ENCODE peak calls at places on chromosomes 5 and 9, in six cellular contexts. E is left lung, L is mammary epithelial cell, J is prostate gland, C is upper lobe of right lung, W is heart right ventricle. X is an unnamed sample. For H3K4me1, the result is how much of the 10 kb centered on the place peaks cover.

GRCh38 chr5:126967808-126968466 is 62.4 kb downstream of the MARCHF3 start:
- DNase-seq in E (no peak), L (no peak), J (no peak), C (no peak), W (no peak), X (no peak)

GRCh38 chr9:95102572-95102971 is 214.9 kb downstream of the FANCC start:
- DNase-seq in E (no peak), L (no peak), J (no peak), C (no peak), W (no peak), X (peak)

GRCh38 chr5:134511796-134512660 is 13.4 kb upstream of the JADE2 start:
- DNase-seq in E (peak), L (peak), J (no peak), C (peak), W (peak), X (peak)

GRCh38 chr9:134776080-134776796 is 104.4 kb upstream of the FCN2 start:
- DNase-seq in E (no peak), L (no peak), J (no peak), C (no peak), W (no peak), X (no peak)

GRCh38 chr5:56314536-56314935 is 81.4 kb upstream of the ANKRD55 start:
- DNase-seq in E (no peak), L (no peak), J (no peak), C (no peak), W (no peak), X (peak)

GRCh38 chr5:75275147-75275546 is 38.5 kb upstream of the ANKRD31 start:
- DNase-seq in E (no peak), L (no peak), J (no peak), C (no peak), W (no peak), X (no peak)

GRCh38 chr5:57932761-57933160 is 450.1 kb upstream of the ACTBL2 start:
- DNase-seq in E (no peak), L (peak), J (no peak), C (no peak), W (no peak), X (no peak)

GRCh38 chr5:142871056-142871879 is 101.1 kb downstream of the ARHGAP26 start:
- DNase-seq in E (no peak), L (peak), J (peak), C (no peak), W (no peak), X (peak)

GRCh38 chr9:68560131-68560844 is 19.6 kb upstream of the TMEM252 start:
- DNase-seq in E (peak), L (no peak), J (no peak), C (peak), W (peak), X (peak)

GRCh38 chr5:76804266-76804665 is 14.6 kb upstream of the F2RL1 start:
- DNase-seq in E (no peak), L (no peak), J (no peak), C (peak), W (no peak), X (no peak)

GRCh38 chr5:68730220-68731010 is 363.4 kb upstream of the SLC30A5 start:
- DNase-seq in E (no peak), L (peak), J (peak), C (no peak), W (peak), X (peak)

GRCh38 chr9:127920794-127921193 is 4.0 kb upstream of the ST6GALNAC4 start:
- DNase-seq in E (no peak), L (no peak), J (no peak), C (no peak), W (no peak), X (no peak)

GRCh38 chr9:134390537-134390936 is 64.3 kb downstream of the RXRA start:
- DNase-seq in E (no peak), L (no peak), J (no peak), C (no peak), W (no peak), X (no peak)

GRCh38 chr5:11394933-11395332 is 509.3 kb downstream of the CTNND2 start:
- DNase-seq in E (no peak), L (no peak), J (no peak), C (no peak), W (no peak), X (no peak)

GRCh38 chr5:127492854-127493738 is 24.3 kb upstream of the PRRC1 start:
- DNase-seq in E (no peak), L (peak), J (no peak), C (no peak), W (no peak), X (no peak)

GRCh38 chr5:157252741-157253465 is 13.0 kb upstream of the CYFIP2 start:
- DNase-seq in E (no peak), L (no peak), J (no peak), C (no peak), W (no peak), X (no peak)

GRCh38 chr5:97101189-97101910 is 41.1 kb downstream of the LIX1 start:
- DNase-seq in E (no peak), L (no peak), J (no peak), C (no peak), W (no peak), X (no peak)

GRCh38 chr5:121737120-121737519 is 114.6 kb upstream of the FTMT start:
- DNase-seq in E (no peak), L (no peak), J (no peak), C (no peak), W (no peak), X (no peak)

GRCh38 chr9:91408475-91408874 is 15.2 kb downstream of the NFIL3 start:
- DNase-seq in E (no peak), L (no peak), J (no peak), C (no peak), W (no peak), X (no peak)

DNA sequence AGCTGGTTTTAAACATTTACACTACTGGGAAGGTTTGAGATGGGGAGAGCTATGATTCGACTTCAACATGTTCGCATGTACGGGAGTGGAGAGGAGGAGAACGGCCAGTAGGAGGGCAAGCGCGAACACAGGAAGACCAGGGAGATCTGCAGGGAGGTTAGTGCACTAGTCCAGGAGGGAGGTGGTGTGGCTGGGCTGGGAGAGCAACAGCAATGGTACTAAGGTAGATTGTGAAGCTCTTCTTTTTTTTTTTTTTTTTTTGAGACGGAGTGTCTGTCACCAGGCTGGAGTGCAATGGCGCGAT is 16.6 kb downstream of the IER5L start:
- DNase-seq in E (no peak), L (no peak), J (no peak), C (no peak), W (no peak), X (no peak)
- H3K4me1 ChIP-seq in E (under half), L (under half), J (under half), C (under half), W (under half), X (under half)

GRCh38 chr5:172377438-172377837 is 76.9 kb downstream of the SH3PXD2B start:
- DNase-seq in E (no peak), L (no peak), J (no peak), C (no peak), W (no peak), X (no peak)

GRCh38 chr5:172374783-172375182 is 79.5 kb downstream of the SH3PXD2B start:
- DNase-seq in E (no peak), L (no peak), J (no peak), C (no peak), W (no peak), X (no peak)

GRCh38 chr5:172380261-172380991 is 73.9 kb downstream of the SH3PXD2B start:
- DNase-seq in E (no peak), L (no peak), J (no peak), C (no peak), W (no peak), X (no peak)

GRCh38 chr5:172379481-172379880 is 74.8 kb downstream of the SH3PXD2B start:
- DNase-seq in E (no peak), L (no peak), J (no peak), C (no peak), W (no peak), X (no peak)

DNA sequence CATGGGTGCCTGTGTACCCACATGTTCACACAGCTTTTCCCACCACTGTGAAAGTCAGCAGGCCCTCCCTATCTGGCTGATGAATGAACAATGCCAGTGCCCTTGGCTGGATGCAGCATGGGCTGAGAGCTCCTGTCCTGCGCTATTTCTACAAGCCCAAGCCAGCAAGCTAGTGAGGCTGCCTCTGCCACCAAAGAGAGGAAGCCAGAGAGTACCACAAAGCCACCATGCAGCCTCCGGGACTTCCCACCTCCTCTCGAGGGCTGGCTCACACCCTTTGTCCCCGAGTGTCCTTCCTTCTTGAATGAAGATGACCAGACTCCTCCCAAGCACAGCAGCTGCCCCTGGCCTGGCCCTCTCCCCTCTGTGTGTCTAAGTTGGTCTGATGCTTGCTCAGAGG is 76.5 kb downstream of the SH3PXD2B start:
- DNase-seq in E (no peak), L (no peak), J (no peak), C (no peak), W (no peak), X (no peak)
- H3K27ac ChIP-seq in E (no peak), L (no peak), J (no peak), C (no peak), W (no peak), X (no peak)

GRCh38 chr5:176531902-176532493 is 5.2 kb downstream of the RNF44 start:
- DNase-seq in E (no peak), L (no peak), J (no peak), C (no peak), W (no peak), X (no peak)
- H3K4me1 ChIP-seq in E (half or more), L (under half), J (under half), C (under half), W (under half), X (under half)

GRCh38 chr9:78919701-78920100 is 622.8 kb downstream of the PSAT1 start:
- DNase-seq in E (no peak), L (peak), J (no peak), C (no peak), W (no peak), X (no peak)
- H3K27ac ChIP-seq in E (no peak), L (no peak), J (no peak), C (no peak), W (no peak), X (no peak)

DNA sequence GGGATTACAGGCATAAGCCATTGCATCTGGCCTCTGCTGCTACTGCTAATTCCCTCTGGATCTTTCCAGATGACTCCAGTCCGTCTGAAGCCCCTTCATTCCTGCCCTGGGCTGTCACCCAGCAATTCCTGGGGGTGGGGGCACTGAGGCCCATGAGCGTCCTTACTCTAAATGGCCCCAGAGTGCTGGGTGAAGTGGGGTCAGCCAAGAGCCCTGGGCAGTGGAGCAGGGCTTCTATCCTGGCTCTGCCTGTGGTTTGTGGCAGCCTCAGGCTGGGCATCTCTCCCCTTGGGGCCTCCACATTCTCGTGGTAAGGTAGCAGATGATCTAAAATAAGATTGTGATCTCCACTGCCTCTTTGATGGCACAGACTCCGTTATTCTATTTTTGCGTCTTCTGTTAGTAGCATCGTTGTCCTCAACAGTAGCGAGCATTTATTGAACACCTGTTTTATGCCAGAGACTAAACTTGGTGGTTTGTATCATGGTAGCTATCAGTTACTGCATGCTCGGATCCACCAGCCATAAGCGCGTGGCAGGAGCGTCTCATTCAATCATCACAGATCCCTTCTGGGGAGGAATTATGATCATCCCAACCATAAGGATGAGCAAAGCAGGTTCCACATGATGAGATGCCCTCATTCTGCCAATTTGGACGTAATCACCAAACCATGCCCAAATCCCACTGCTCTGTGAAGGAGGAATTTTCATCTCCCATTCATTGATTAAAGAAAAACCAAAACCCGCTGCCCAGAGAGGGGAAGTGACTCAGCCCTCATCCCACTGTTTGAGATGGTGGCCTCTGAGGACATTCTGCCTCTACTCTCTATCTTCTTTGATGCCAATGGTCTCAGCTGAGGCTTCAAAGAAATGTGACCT is 21.9 kb upstream of the DUSP1 start:
- DNase-seq in E (no peak), L (no peak), J (no peak), C (no peak), W (no peak), X (no peak)
- H3K4me1 ChIP-seq in E (half or more), L (under half), J (under half), C (half or more), W (under half), X (under half)

DNA sequence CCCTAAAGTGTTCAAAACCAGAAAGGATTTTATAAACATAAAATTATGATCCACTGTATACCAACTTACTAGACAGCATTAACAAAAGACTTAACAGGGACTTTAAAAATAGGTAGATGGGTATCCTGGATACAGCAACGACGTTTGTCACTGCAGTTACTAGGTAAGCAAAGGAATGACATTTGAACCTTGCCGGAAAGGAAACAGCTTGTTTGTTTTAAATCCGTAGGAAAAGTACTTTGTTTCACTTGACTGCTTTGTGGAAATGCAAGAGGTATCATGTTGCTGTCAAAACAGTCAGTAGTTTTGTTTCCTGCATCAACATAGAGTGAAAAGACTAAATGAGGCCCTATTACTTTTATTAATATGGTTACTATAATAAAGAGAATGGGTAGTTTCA is 122.9 kb downstream of the CDC42SE2 start:
- DNase-seq in E (no peak), L (no peak), J (no peak), C (no peak), W (no peak), X (no peak)
- H3K27ac ChIP-seq in E (peak), L (no peak), J (no peak), C (no peak), W (no peak), X (no peak)

GRCh38 chr5:67190443-67190842 is 6.2 kb downstream of the CD180 start:
- DNase-seq in E (no peak), L (no peak), J (no peak), C (no peak), W (no peak), X (no peak)

GRCh38 chr5:67190856-67191255 is 5.7 kb downstream of the CD180 start:
- DNase-seq in E (no peak), L (no peak), J (no peak), C (no peak), W (no peak), X (no peak)

GRCh38 chr5:67187318-67187717 is 9.3 kb downstream of the CD180 start:
- DNase-seq in E (no peak), L (no peak), J (no peak), C (no peak), W (no peak), X (no peak)

GRCh38 chr5:67183859-67184258 is 12.7 kb downstream of the CD180 start:
- DNase-seq in E (no peak), L (no peak), J (no peak), C (no peak), W (no peak), X (no peak)

GRCh38 chr5:67188274-67188857 is 8.2 kb downstream of the CD180 start:
- DNase-seq in E (no peak), L (no peak), J (no peak), C (no peak), W (no peak), X (no peak)
- H3K4me1 ChIP-seq in E (under half), L (under half), J (under half), C (under half), W (under half), X (under half)

DNA sequence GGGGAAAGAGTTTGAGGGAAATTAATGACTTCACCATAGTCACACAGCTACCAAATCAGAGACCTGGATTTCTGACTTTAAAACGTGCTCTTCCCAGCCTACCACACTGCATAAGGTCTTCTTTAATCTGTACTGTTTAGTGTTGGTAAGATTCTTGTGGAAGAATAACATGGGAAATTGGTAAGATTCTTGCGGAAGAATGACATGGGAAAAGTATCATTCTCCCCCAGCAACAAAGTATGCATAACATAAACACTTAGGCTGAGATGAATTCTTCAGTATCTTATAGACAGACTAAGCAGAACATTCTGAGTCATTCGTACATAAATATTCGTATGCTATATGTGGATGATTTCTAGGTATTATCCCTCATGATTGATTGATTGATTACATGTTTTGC is 170.4 kb downstream of the FOCAD start:
- DNase-seq in E (no peak), L (no peak), J (no peak), C (no peak), W (no peak), X (no peak)
- H3K27ac ChIP-seq in E (no peak), L (no peak), J (no peak), C (no peak), W (no peak), X (no peak)

GRCh38 chr5:136222575-136223235 is 29.7 kb upstream of the SMIM32 start:
- DNase-seq in E (no peak), L (no peak), J (no peak), C (no peak), W (no peak), X (no peak)
- H3K4me1 ChIP-seq in E (under half), L (under half), J (under half), C (under half), W (under half), X (under half)